ENCODE peak calls at places on chromosome 20, in eight cellular contexts. L is midbrain; T is ecto neural progenitor cell; V is stimulated activated CD8-positive, alpha-beta memory T cell treated with anti-CD3 and anti-CD28 coated beads, Interleukin-4, amount 100 ng/mL, for 24 hours; I is iris pigment epithelial cell; N is SJSA1; E is neural progenitor cell; X is ACHN. H is an unnamed sample.

GRCh38 chr20:6007529-6008103 is 46.2 kb downstream of the LRRN4 start:
- DNase-seq in X (no peak), V (no peak), T (no peak), N (no peak), L (no peak), E (no peak), I (peak; percentile 16), H (no peak)

GRCh38 chr20:12077835-12078374 is 160.2 kb downstream of the BTBD3 start:
- DNase-seq in V (no peak), I (no peak), E (no peak), X (no peak), T (no peak), L (no peak), N (no peak), H (no peak)

GRCh38 chr20:50837532-50838321 is 42.9 kb downstream of the BCAS4 start:
- DNase-seq in T (no peak), V (no peak), I (peak; percentile 79), E (no peak), X (no peak), L (no peak), N (no peak), H (no peak)

GRCh38 chr20:44354979-44355502 is 458 bp upstream of the HNF4A start:
- DNase-seq in E (no peak), I (no peak), T (no peak), L (no peak), X (no peak), N (no peak), V (no peak), H (no peak)

GRCh38 chr20:61159940-61160688 is 91.9 kb upstream of the CDH4 start:
- DNase-seq in V (no peak), N (no peak), X (no peak), E (no peak), T (no peak), I (no peak), L (no peak), H (no peak)

GRCh38 chr20:46348231-46348803 is 40.0 kb upstream of the CDH22 start:
- DNase-seq in T (peak; percentile 80), N (no peak), V (no peak), L (peak; percentile 28), E (peak; percentile 81), I (peak; percentile 55), X (no peak), H (peak; percentile 91)

GRCh38 chr20:23628402-23629016 is 9.2 kb downstream of the CST3 start:
- DNase-seq in I (no peak), X (no peak), V (no peak), L (no peak), T (no peak), N (no peak), E (no peak), H (no peak)

GRCh38 chr20:24950836-24951525 is 1.9 kb downstream of the CST7 start:
- DNase-seq in V (no peak), X (no peak), I (no peak), T (no peak), E (no peak), L (no peak), N (no peak), H (no peak)

GRCh38 chr20:6034134-6034969 is 19.5 kb downstream of the LRRN4 start:
- DNase-seq in X (no peak), N (no peak), T (no peak), I (peak; percentile 62), L (no peak), V (no peak), E (no peak), H (no peak)

GRCh38 chr20:51512645-51513044 is 29.9 kb downstream of the NFATC2 start:
- DNase-seq in L (no peak), T (no peak), N (no peak), I (no peak), E (no peak), X (no peak), V (no peak), H (no peak)

GRCh38 chr20:34129518-34130162 is 17.6 kb upstream of the EIF2S2 start:
- DNase-seq in N (peak; percentile 63), E (peak; percentile 84), V (no peak), L (peak; percentile 82), I (peak; percentile 69), T (peak; percentile 65), X (peak; percentile 73), H (peak; percentile 79)

GRCh38 chr20:57659789-57660509 is 39.7 kb upstream of the ZBP1 start:
- DNase-seq in I (no peak), X (no peak), V (no peak), N (no peak), E (no peak), T (no peak), L (no peak), H (peak; percentile 38)

GRCh38 chr20:48098866-48099265 is 313.6 kb upstream of the SULF2 start:
- DNase-seq in E (no peak), V (no peak), I (peak; percentile 34), T (no peak), L (no peak), N (no peak), X (no peak), H (no peak)

GRCh38 chr20:43507150-43508080 is at the start of gene L3MBTL1:
- DNase-seq in I (peak; percentile 44), E (peak; percentile 88), V (no peak), T (peak; percentile 81), N (no peak), L (peak; percentile 33), X (peak; percentile 34), H (peak; percentile 90)

GRCh38 chr20:10338781-10339180 is 95.2 kb downstream of the MKKS start:
- DNase-seq in L (no peak), T (no peak), E (no peak), X (no peak), I (no peak), N (no peak), V (no peak), H (no peak)

GRCh38 chr20:12699374-12700228 is 309.2 kb upstream of the SPTLC3 start:
- DNase-seq in N (no peak), E (no peak), V (no peak), X (no peak), L (no peak), T (no peak), I (no peak), H (no peak)

GRCh38 chr20:26276811-26277210 is 580.2 kb upstream of the ZNF337 start:
- DNase-seq in T (peak; percentile 53), L (no peak), N (no peak), X (no peak), E (peak; percentile 26), I (no peak), V (no peak), H (peak; percentile 52)

GRCh38 chr20:45427236-45428149 is 11.6 kb downstream of the PIGT start:
- DNase-seq in T (no peak), V (no peak), L (no peak), X (no peak), N (no peak), E (no peak), I (no peak), H (no peak)

GRCh38 chr20:53163486-53163885 is 191.3 kb downstream of the TSHZ2 start:
- DNase-seq in L (no peak), X (no peak), V (no peak), E (no peak), T (no peak), N (no peak), I (peak; percentile 18), H (no peak)

GRCh38 chr20:45359069-45359405 is 3.9 kb upstream of the SYS1 start:
- DNase-seq in N (peak; percentile 61), V (no peak), I (peak; percentile 74), L (no peak), X (no peak), T (no peak), E (no peak), H (no peak)

GRCh38 chr20:8399963-8400362 is 267.9 kb downstream of the PLCB1 start:
- DNase-seq in V (no peak), T (no peak), E (no peak), N (no peak), X (no peak), L (no peak), I (no peak), H (no peak)

GRCh38 chr20:36162272-36162966 is 7.9 kb downstream of the EPB41L1 start:
- DNase-seq in L (no peak), T (no peak), N (no peak), E (no peak), V (no peak), X (no peak), I (no peak), H (no peak)

H was measured in endodermal cell.